ENCODE peak calls at places on chromosomes 3 and 15, in ten cellular contexts. E is uterus, O is cardiac muscle cell, W is H1, R is transverse colon, B is lung, X is kidney, U is prostate gland, G is MM.1S, T is mammary epithelial cell. L is an unnamed sample.
A peak's percentile ranks its signal among the peaks of the same experiment; 100 is the strongest.

GRCh38 chr3:64224826-64225606 is at the start of gene PRICKLE2:
- DNase-seq in X (peak; percentile 95), E (peak; percentile 78), T (peak; percentile 81), R (peak; percentile 57), B (no peak), G (peak; percentile 94), W (no peak), U (no peak), O (peak; percentile 89), L (no peak)

GRCh38 chr3:137769321-137770065 is 5.4 kb downstream of the SOX14 start:
- DNase-seq in O (no peak), W (no peak), G (no peak), E (no peak), T (no peak), X (no peak), U (no peak), B (no peak), R (no peak), L (no peak)

GRCh38 chr3:35042210-35042960 is 596.9 kb upstream of the ARPP21 start:
- DNase-seq in O (no peak), E (no peak), R (peak; percentile 8), G (no peak), U (no peak), W (no peak), T (no peak), B (no peak), X (no peak), L (no peak)

GRCh38 chr3:36060950-36061349 is 319.4 kb upstream of the STAC start:
- DNase-seq in B (no peak), T (no peak), U (no peak), O (no peak), X (no peak), G (no peak), W (no peak), E (no peak), R (no peak), L (peak; percentile 2)

GRCh38 chr3:13537926-13538325 is 11.0 kb upstream of the FBLN2 start:
- DNase-seq in E (no peak), O (peak; percentile 81), W (no peak), X (peak; percentile 32), G (no peak), T (peak; percentile 73), U (no peak), R (no peak), B (no peak), L (peak; percentile 91)

GRCh38 chr3:125289429-125289828 is 76.9 kb upstream of the SLC12A8 start:
- DNase-seq in B (no peak), X (no peak), U (no peak), R (no peak), G (no peak), E (no peak), W (no peak), T (no peak), O (no peak), L (no peak)

GRCh38 chr15:99605990-99606389 is 40.2 kb downstream of the MEF2A start:
- DNase-seq in B (no peak), U (no peak), R (no peak), T (no peak), X (no peak), O (no peak), W (no peak), G (no peak), E (no peak), L (no peak)

GRCh38 chr3:44105571-44105970 is 136.1 kb upstream of the TOPAZ1 start:
- DNase-seq in B (no peak), G (no peak), E (no peak), U (no peak), T (no peak), W (no peak), O (no peak), X (no peak), R (no peak), L (no peak)

GRCh38 chr3:135908225-135908624 is 57.3 kb upstream of the PPP2R3A start:
- DNase-seq in W (no peak), T (peak; percentile 95), X (peak; percentile 69), B (no peak), O (no peak), U (peak; percentile 27), E (no peak), R (no peak), G (no peak), L (peak; percentile 75)

GRCh38 chr15:80709542-80709941 is 14.4 kb downstream of the ABHD17C start:
- DNase-seq in X (peak; percentile 85), R (peak; percentile 81), W (no peak), G (no peak), T (peak; percentile 75), E (no peak), U (peak; percentile 76), B (peak; percentile 75), O (no peak), L (peak; percentile 72)

GRCh38 chr3:46892285-46893145 is 15.0 kb downstream of the PTH1R start:
- DNase-seq in T (peak; percentile 53), O (peak; percentile 80), G (peak; percentile 74), E (peak; percentile 63), W (peak; percentile 89), B (peak; percentile 85), R (peak; percentile 60), X (peak; percentile 96), U (peak; percentile 54), L (peak; percentile 10)

DNA sequence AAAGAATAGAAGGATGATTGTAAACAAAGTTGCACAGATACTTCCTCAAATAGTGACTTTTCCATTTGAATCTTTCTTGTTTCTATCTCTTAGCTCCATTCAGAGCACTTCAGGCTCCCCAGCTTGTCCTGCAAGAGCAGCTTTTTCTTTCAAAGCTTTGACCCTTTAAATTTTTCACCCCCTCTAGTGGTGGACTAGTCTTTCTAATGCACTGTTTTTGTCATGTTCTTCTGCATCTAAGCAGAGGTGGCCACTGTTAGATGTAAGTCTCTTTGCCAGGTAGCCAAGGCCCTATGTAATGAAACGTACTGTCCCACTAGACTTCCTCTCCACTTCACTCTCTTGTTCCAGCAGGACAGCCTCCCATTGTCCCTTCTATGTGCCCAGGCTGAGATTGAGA is 74.0 kb upstream of the MANF start:
- DNase-seq in O (peak; percentile 34), X (no peak), U (no peak), E (no peak), B (no peak), G (peak; percentile 55), W (no peak), R (no peak), T (peak; percentile 18), L (peak; percentile 20)
- TF ChIP-seq CTCF in O (peak; percentile 41), X (no peak), U (no peak), E (no peak), B (no peak), G (peak; percentile 50), W (peak; percentile 35), R (peak; percentile 25), T (peak; percentile 50), L (peak; percentile 59)

GRCh38 chr3:170465935-170466334 is 47.3 kb downstream of the CLDN11 start:
- DNase-seq in G (no peak), B (no peak), X (no peak), R (no peak), E (no peak), W (no peak), O (no peak), T (no peak), U (no peak), L (no peak)
- H3K27ac ChIP-seq in G (no peak overlapping the region), B (no peak overlapping the region), X (no peak overlapping the region), R (no peak overlapping the region), E (no peak overlapping the region), W (no peak overlapping the region), O (no peak overlapping the region), T (no peak overlapping the region), U (no peak overlapping the region), L (no peak overlapping the region)

DNA sequence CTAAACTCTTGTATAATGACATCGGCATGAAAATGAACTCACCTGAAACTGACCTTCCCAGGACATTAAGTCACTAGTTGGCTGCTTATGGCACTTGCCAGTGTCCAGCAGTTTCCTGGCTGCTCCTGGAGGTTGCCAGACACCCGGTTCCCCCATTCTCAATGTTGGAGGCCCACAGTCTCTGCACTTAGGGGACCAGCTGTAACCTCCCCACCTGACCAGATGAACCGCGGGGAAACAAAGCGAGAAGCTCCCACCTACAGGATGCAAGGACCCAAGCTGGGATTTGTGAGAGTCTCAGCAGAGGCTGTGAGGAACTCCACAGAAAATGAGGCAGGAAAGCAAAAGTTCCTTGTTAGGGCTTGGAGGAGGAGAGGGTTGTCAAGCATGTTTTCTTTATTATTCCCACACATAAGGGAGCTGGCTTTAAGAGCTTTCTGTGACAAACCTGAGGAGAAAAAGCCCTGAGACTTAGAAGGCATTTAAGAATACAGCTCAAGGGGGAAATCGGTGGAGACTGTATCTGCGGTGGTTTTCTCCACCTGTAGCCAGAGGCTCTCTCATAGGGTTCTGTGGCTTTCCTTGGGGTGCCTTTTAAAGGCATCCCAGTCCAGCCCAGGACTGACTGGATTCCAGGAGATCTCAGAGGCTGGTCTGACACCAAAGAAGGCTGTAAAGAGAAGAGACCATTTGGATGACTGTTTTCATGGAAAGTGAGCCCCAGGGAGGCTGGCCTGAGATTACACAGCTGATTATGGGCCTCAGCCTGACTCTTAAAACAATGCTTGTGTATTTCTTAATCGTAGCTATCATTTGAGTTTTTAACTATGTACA is 4.6 kb downstream of the TPM1 start:
- DNase-seq in G (no peak), U (no peak), B (no peak), W (no peak), E (no peak), T (peak; percentile 47), O (no peak), X (no peak), R (no peak), L (no peak)
- H3K4me1 ChIP-seq in G (peaks cover 9% of the 10 kb centered on the region), U (peaks cover 24% of the 10 kb centered on the region), B (peaks cover 8% of the 10 kb centered on the region), W (peaks cover 26% of the 10 kb centered on the region), E (peaks cover 5% of the 10 kb centered on the region), T (peaks cover 58% of the 10 kb centered on the region), O (peaks cover 57% of the 10 kb centered on the region), X (peaks cover 30% of the 10 kb centered on the region), R (peaks cover 38% of the 10 kb centered on the region), L (peaks cover 37% of the 10 kb centered on the region)

GRCh38 chr15:25183581-25184330 is 229.0 kb downstream of the SNRPN start:
- DNase-seq in O (no peak), T (no peak), W (no peak), R (no peak), E (no peak), B (no peak), U (no peak), G (no peak), X (peak; percentile 42), L (no peak)

GRCh38 chr15:25184356-25185155 is 229.8 kb downstream of the SNRPN start:
- DNase-seq in X (peak; percentile 29), R (no peak), W (no peak), B (no peak), O (no peak), G (no peak), U (no peak), E (no peak), T (no peak), L (no peak)

GRCh38 chr15:25182098-25182478 is 227.3 kb downstream of the SNRPN start:
- DNase-seq in U (no peak), X (no peak), B (no peak), G (no peak), O (no peak), T (no peak), E (no peak), R (no peak), W (no peak), L (no peak)

GRCh38 chr15:25181290-25182097 is 226.7 kb downstream of the SNRPN start:
- DNase-seq in R (peak; percentile 3), O (no peak), G (no peak), E (peak; percentile 4), X (peak; percentile 46), U (no peak), T (no peak), B (no peak), W (no peak), L (no peak)

GRCh38 chr15:25182736-25183445 is 228.1 kb downstream of the SNRPN start:
- DNase-seq in O (no peak), G (no peak), E (peak; percentile 6), T (no peak), W (peak; percentile 48), R (no peak), B (no peak), U (no peak), X (peak; percentile 48), L (no peak)
- TF ChIP-seq CTCF in O (no peak), G (no peak), E (no peak), T (no peak), W (peak; percentile 45), R (no peak), B (no peak), U (no peak), X (no peak), L (no peak)

L was measured in foreskin keratinocyte.